ENCODE peak calls at places on chromosome 13, in nine cellular contexts. A is A549, Q is fibroblast of lung, C is adrenal gland, G is transverse colon, S is tibial nerve, D is K562, T is ovary, L is pancreas. Z is an unnamed sample.
A peak's percentile ranks its signal among the peaks of the same experiment; 100 is the strongest.

GRCh38 chr13:77521194-77521593 is 14.3 kb upstream of the SCEL start:
- DNase-seq in S (no peak), T (no peak), D (no peak), Q (no peak), C (no peak), L (no peak), G (no peak), A (peak; percentile 88), Z (no peak)

GRCh38 chr13:33355470-33355869 is 69.9 kb upstream of the STARD13 start:
- DNase-seq in A (no peak), L (no peak), C (peak; percentile 39), G (no peak), D (no peak), Q (peak; percentile 89), T (no peak), S (no peak), Z (no peak)

GRCh38 chr13:41007359-41008118 is 11.6 kb downstream of the ELF1 start:
- DNase-seq in D (no peak), G (no peak), T (no peak), A (no peak), C (no peak), Q (peak; percentile 22), S (no peak), L (no peak), Z (no peak)

GRCh38 chr13:27449936-27450828 is at the start of gene MTIF3:
- DNase-seq in S (peak; percentile 89), A (peak; percentile 94), C (peak; percentile 96), D (peak; percentile 81), L (peak; percentile 97), T (peak; percentile 94), Q (peak; percentile 90), G (peak; percentile 98), Z (peak; percentile 97)

GRCh38 chr13:100440756-100441421 is 147.7 kb downstream of the GGACT start:
- DNase-seq in L (no peak), Q (peak; percentile 58), S (no peak), C (no peak), A (no peak), G (no peak), T (no peak), D (no peak), Z (no peak)

GRCh38 chr13:101474419-101474957 is 22.0 kb downstream of the ITGBL1 start:
- DNase-seq in G (no peak), S (no peak), Q (peak; percentile 91), L (no peak), A (peak; percentile 58), T (no peak), D (no peak), C (peak; percentile 33), Z (no peak)

GRCh38 chr13:85582890-85583289 is 216.3 kb downstream of the SLITRK6 start:
- DNase-seq in G (no peak), C (no peak), A (no peak), D (no peak), Q (no peak), S (no peak), T (no peak), L (no peak), Z (no peak)

GRCh38 chr13:101065314-101065713 is 351.0 kb downstream of the NALCN start:
- DNase-seq in T (no peak), L (no peak), A (no peak), C (no peak), D (no peak), S (peak; percentile 18), G (no peak), Q (no peak), Z (no peak)

GRCh38 chr13:50526771-50527567 is 316.5 kb downstream of the DLEU7 start:
- DNase-seq in A (no peak), G (peak; percentile 13), C (no peak), S (no peak), Q (no peak), D (no peak), T (no peak), L (no peak), Z (no peak)

GRCh38 chr13:24500977-24501376 is 11.6 kb downstream of the PARP4 start:
- DNase-seq in A (peak; percentile 16), S (no peak), Q (peak; percentile 56), C (no peak), G (no peak), D (no peak), L (no peak), T (no peak), Z (no peak)

GRCh38 chr13:64529874-64530485 is 2700.2 kb downstream of the PCDH9 start:
- DNase-seq in T (no peak), G (no peak), L (no peak), Q (peak; percentile 14), S (no peak), D (peak; percentile 13), A (peak; percentile 4), C (no peak), Z (no peak)

GRCh38 chr13:109918179-109918651 is 131.8 kb upstream of the IRS2 start:
- DNase-seq in L (no peak), S (no peak), T (no peak), C (no peak), A (no peak), Q (no peak), G (no peak), D (no peak), Z (no peak)

GRCh38 chr13:36819811-36820140 is 754 bp downstream of the RFXAP start:
- DNase-seq in L (no peak), Q (peak; percentile 37), C (peak; percentile 22), T (no peak), G (no peak), S (no peak), D (peak; percentile 9), A (peak; percentile 9), Z (no peak)

GRCh38 chr13:98972627-98973026 is 5.2 kb downstream of the DOCK9 start:
- DNase-seq in D (no peak), Q (no peak), L (no peak), G (no peak), T (no peak), C (no peak), A (no peak), S (no peak), Z (no peak)

DNA sequence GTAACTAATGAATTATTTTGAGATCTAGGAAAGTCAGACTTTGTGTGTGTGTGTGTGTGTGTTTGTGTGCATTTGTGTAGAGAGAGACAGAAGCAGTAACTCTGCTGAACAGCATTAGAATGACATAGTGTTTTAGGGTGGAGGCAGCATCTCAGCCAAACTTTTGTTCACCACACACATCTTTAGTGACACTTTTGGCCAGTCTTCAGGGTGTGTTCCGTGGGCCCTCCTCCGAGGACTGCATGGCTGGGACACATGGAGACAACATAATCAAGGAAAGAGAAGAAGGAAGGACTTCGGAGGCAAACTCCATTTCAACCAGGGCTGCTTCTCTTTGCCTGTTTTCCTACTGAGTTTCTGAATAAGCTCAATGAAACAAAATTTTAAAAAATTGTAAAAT is 205.1 kb downstream of the LHFPL6 start:
- DNase-seq in G (no peak), D (no peak), T (no peak), C (no peak), A (no peak), S (no peak), Q (peak; percentile 21), L (no peak), Z (no peak)
- H3K4me1 ChIP-seq in G (no peaks in the 10 kb centered on the region), D (no peaks in the 10 kb centered on the region), T (peaks cover 16% of the 10 kb centered on the region), C (no peaks in the 10 kb centered on the region), A (no peaks in the 10 kb centered on the region), S (peaks cover 35% of the 10 kb centered on the region), Q (no peaks in the 10 kb centered on the region), L (no peaks in the 10 kb centered on the region), Z (no peaks in the 10 kb centered on the region)

GRCh38 chr13:47610687-47611086 is 390.4 kb downstream of the SUCLA2 start:
- DNase-seq in T (no peak), D (no peak), A (no peak), L (no peak), G (no peak), Q (no peak), S (no peak), C (no peak), Z (no peak)

DNA sequence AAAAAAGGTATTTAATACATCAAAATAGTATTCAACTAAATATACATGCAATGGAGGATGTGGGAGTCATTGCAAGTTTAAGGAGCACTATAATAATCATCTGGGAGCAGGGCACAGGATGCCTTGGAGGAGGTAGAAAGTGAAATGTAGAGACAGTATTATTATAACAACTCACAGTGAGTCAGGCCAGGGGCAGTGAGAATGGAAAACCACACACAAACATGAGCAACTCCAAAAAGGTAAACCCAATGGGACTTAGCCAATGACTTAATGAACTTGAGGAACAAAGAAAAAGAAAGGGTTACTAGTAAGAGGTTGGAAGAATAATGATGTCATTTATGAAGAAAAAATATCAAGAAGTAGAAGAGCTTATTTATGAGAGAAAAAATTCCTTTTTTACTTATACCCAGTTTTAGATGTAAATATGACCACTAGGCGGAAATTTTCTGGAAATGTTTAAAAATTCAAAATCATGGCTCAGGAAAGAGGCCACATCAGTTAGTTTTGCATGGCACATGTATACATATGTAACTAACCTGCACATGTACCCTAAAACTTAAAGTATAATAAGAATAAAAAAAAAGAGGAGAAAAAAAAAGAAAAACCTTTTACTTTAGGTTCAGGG is 389.3 kb downstream of the SUCLA2 start:
- DNase-seq in L (no peak), T (no peak), A (no peak), D (no peak), G (no peak), Q (no peak), C (no peak), S (no peak), Z (no peak)
- TF ChIP-seq CTCF in L (no peak), T (no peak), A (no peak), D (no peak), G (no peak), Q (no peak), C (no peak), S (no peak), Z (no peak)

DNA sequence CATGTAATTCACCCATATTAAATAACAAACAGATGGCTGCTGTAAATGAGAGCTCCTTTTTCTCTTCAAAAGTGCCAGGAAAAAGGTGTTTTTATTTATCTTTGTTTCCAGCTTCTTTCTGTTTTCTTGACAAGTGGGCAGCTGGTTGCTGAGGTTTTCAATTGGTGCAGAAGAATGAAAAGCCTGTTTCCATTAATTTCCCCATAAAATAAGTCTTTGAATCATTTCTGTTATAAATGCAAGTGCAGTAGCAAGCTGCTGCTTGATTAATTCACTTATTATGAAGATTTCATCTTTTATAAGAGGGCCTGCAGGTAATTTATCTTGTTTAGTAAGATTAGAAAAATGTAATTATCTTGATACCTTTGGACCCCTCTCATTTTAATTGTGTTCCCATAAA is 676.3 kb upstream of the KLHL1 start:
- DNase-seq in T (no peak), G (no peak), Q (no peak), S (no peak), D (no peak), L (no peak), C (no peak), A (no peak), Z (no peak)
- H3K27ac ChIP-seq in T (no peak overlapping the region), G (no peak overlapping the region), Q (no peak overlapping the region), S (no peak overlapping the region), D (no peak overlapping the region), L (no peak overlapping the region), C (no peak overlapping the region), A (no peak overlapping the region), Z (no peak overlapping the region)

DNA sequence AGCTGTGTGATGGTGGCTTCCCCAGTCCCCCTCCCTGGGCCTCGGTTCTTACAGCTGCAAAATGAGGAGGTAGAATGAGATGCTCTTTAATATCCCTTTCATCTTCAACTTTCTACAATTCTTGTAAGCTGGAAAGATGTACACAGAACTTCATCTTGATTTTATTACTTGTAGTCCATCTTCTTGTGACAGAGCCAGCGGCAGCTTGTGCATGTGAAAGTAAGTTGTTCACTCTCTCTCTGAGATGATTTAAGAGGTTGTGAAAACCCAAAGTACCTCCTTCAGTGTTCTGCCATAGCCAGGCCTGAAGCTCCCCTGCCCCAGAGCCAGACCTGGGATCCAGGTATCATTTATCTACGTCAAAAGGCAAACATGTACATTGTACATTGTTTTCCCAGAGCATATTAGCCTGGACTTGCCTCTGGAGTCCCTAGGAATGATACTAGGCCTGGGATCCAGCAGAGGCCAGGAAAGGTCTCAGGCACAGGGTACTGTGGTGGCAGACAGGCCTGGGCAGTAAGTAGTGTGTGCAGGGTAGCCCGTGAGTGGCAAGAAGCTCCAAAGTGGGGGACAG is 3.3 kb upstream of the UBE2L5 start:
- DNase-seq in L (no peak), A (no peak), G (no peak), T (no peak), C (no peak), S (no peak), Q (no peak), D (no peak), Z (no peak)
- H3K4me1 ChIP-seq in L (no peaks in the 10 kb centered on the region), A (peaks cover 8% of the 10 kb centered on the region), G (peaks cover 9% of the 10 kb centered on the region), T (no peaks in the 10 kb centered on the region), C (peaks cover 9% of the 10 kb centered on the region), S (peaks cover 15% of the 10 kb centered on the region), Q (peaks cover 5% of the 10 kb centered on the region), D (peaks cover 7% of the 10 kb centered on the region), Z (peaks cover 14% of the 10 kb centered on the region)

Z was measured in lower lobe of right lung.